ENCODE peak calls at places on chromosomes 12 and 14, in seven cellular contexts. Z is HepG2, I is H1, W is GM12878, O is HCT116, H is endothelial cell of umbilical vein, F is K562. E is an unnamed sample.

GRCh38 chr12:59182191-59182590 is 261.9 kb upstream of the LRIG3 start:
- DNase-seq in Z (no peak), I (no peak), W (no peak), O (no peak), H (no peak), F (no peak), E (no peak)

GRCh38 chr12:130620281-130620680 is 95.8 kb downstream of the RIMBP2 start:
- DNase-seq in Z (no peak), I (no peak), W (no peak), O (no peak), H (no peak), F (no peak), E (no peak)

GRCh38 chr14:50060871-50061663 is 55.3 kb downstream of the VCPKMT start:
- DNase-seq in Z (peak), I (no peak), W (no peak), O (no peak), H (peak), F (peak), E (peak)

GRCh38 chr12:125944446-125944845 is 879.2 kb downstream of the AACS start:
- DNase-seq in Z (no peak), I (no peak), W (no peak), O (no peak), H (no peak), F (no peak), E (no peak)

GRCh38 chr12:78236264-78236663 is 405.6 kb downstream of the NAV3 start:
- DNase-seq in Z (no peak), I (no peak), W (no peak), O (no peak), H (no peak), F (no peak), E (no peak)

GRCh38 chr14:104128981-104129380 is 9.4 kb upstream of the KIF26A start:
- DNase-seq in Z (no peak), I (no peak), W (no peak), O (no peak), H (no peak), F (no peak), E (no peak)

GRCh38 chr12:13195244-13195643 is 1.3 kb upstream of the EMP1 start:
- DNase-seq in Z (no peak), I (no peak), W (no peak), O (no peak), H (no peak), F (no peak), E (no peak)

GRCh38 chr14:59360923-59361794 is 104.0 kb downstream of the GPR135 start:
- DNase-seq in Z (peak), I (no peak), W (no peak), O (peak), H (peak), F (peak), E (no peak)

GRCh38 chr12:26813812-26814211 is 19.2 kb downstream of the ITPR2 start:
- DNase-seq in Z (no peak), I (no peak), W (no peak), O (no peak), H (no peak), F (no peak), E (no peak)

GRCh38 chr12:26808766-26809460 is 24.1 kb downstream of the ITPR2 start:
- DNase-seq in Z (no peak), I (no peak), W (no peak), O (no peak), H (no peak), F (no peak), E (no peak)

GRCh38 chr12:26809611-26810298 is 23.2 kb downstream of the ITPR2 start:
- DNase-seq in Z (no peak), I (no peak), W (no peak), O (no peak), H (no peak), F (no peak), E (no peak)

GRCh38 chr12:26807292-26807691 is 25.7 kb downstream of the ITPR2 start:
- DNase-seq in Z (no peak), I (no peak), W (no peak), O (no peak), H (no peak), F (no peak), E (no peak)

GRCh38 chr12:26810330-26810729 is 22.7 kb downstream of the ITPR2 start:
- DNase-seq in Z (no peak), I (no peak), W (no peak), O (no peak), H (peak), F (no peak), E (no peak)
- H3K9ac ChIP-seq in Z (no peak), I (no peak), W (no peak), O (no peak), H (no peak), F (no peak), E (no peak)

GRCh38 chr12:38906482-38907170 is 1.2 kb upstream of the CPNE8 start:
- DNase-seq in Z (peak), I (peak), W (peak), O (peak), H (peak), F (peak), E (peak)

GRCh38 chr12:38911611-38912010 is 6.2 kb upstream of the CPNE8 start:
- DNase-seq in Z (no peak), I (no peak), W (no peak), O (no peak), H (no peak), F (no peak), E (no peak)

GRCh38 chr12:38907171-38907923 is 2.0 kb upstream of the CPNE8 start:
- DNase-seq in Z (no peak), I (no peak), W (no peak), O (no peak), H (no peak), F (no peak), E (no peak)

GRCh38 chr12:38915783-38916182 is 10.4 kb upstream of the CPNE8 start:
- DNase-seq in Z (no peak), I (no peak), W (no peak), O (no peak), H (no peak), F (no peak), E (no peak)

GRCh38 chr12:38912116-38912515 is 6.7 kb upstream of the CPNE8 start:
- DNase-seq in Z (no peak), I (no peak), W (no peak), O (no peak), H (no peak), F (no peak), E (no peak)
- H3K27ac ChIP-seq in Z (no peak), I (no peak), W (no peak), O (no peak), H (no peak), F (no peak), E (no peak)

GRCh38 chr12:27779837-27780611 is at the start of the genes KLHL42 and MANSC4:
- DNase-seq in Z (peak), I (peak), W (no peak), O (no peak), H (peak), F (peak), E (no peak)
- TF ChIP-seq POLR2AphosphoS5 in Z (no peak), I (no peak), W (peak), O (peak), H (peak), F (no peak), E (peak)

GRCh38 chr12:120394483-120395367 is 25.8 kb upstream of the MSI1 start:
- DNase-seq in Z (no peak), I (peak), W (no peak), O (no peak), H (no peak), F (no peak), E (no peak)
- H3K9ac ChIP-seq in Z (no peak), I (no peak), W (no peak), O (no peak), H (no peak), F (no peak), E (no peak)

E was measured in SK-N-MC.